ENCODE peak calls at places on chromosomes 12 and 14, in five cellular contexts. C, J, W, L and S are unnamed samples.

GRCh38 chr12:121378736-121379135 is 21.2 kb upstream of the RNF34 start:
- DNase-seq in C (no peak), J (no peak), W (no peak), L (no peak), S (no peak)

GRCh38 chr12:96208801-96209534 is 14.8 kb downstream of the ELK3 start:
- DNase-seq in C (no peak), J (no peak), W (no peak), L (no peak), S (no peak)

GRCh38 chr14:64918216-64918615 is 4.0 kb downstream of the CHURC1 start:
- DNase-seq in C (no peak), J (no peak), W (no peak), L (no peak), S (no peak)

GRCh38 chr12:22527999-22528398 is 16.3 kb downstream of the C2CD5 start:
- DNase-seq in C (no peak), J (no peak), W (peak; percentile 80), L (peak; percentile 20), S (no peak)

GRCh38 chr12:53096089-53096741 is 1.3 kb upstream of the IGFBP6 start:
- DNase-seq in C (peak; percentile 87), J (no peak), W (peak; percentile 65), L (peak; percentile 17), S (no peak)

GRCh38 chr14:60790850-60791249 is 56.3 kb downstream of the MNAT1 start:
- DNase-seq in C (no peak), J (no peak), W (no peak), L (no peak), S (no peak)

GRCh38 chr14:101495827-101496778 is 65.2 kb upstream of the DIO3 start:
- DNase-seq in C (peak; percentile 9), J (no peak), W (no peak), L (no peak), S (peak; percentile 41)

GRCh38 chr14:39265032-39265431 is 31.3 kb downstream of the MIA2 start:
- DNase-seq in C (no peak), J (no peak), W (peak; percentile 32), L (no peak), S (no peak)

GRCh38 chr14:96086574-96087077 is 47.5 kb downstream of the C14orf132 start:
- DNase-seq in C (no peak), J (no peak), W (peak; percentile 25), L (peak; percentile 70), S (no peak)

GRCh38 chr12:62249419-62249818 is 10.8 kb upstream of the USP15 start:
- DNase-seq in C (no peak), J (no peak), W (no peak), L (no peak), S (no peak)

GRCh38 chr12:47388712-47389111 is 309.0 kb upstream of the AMIGO2 start:
- DNase-seq in C (no peak), J (no peak), W (no peak), L (no peak), S (no peak)

GRCh38 chr12:94762259-94762942 is 112.0 kb upstream of the TMCC3 start:
- DNase-seq in C (no peak), J (no peak), W (no peak), L (no peak), S (no peak)

GRCh38 chr12:2187195-2187963 is 134.6 kb downstream of the CACNA1C start:
- DNase-seq in C (no peak), J (no peak), W (no peak), L (no peak), S (no peak)

GRCh38 chr12:69880566-69880965 is 55.5 kb downstream of the MYRFL start:
- DNase-seq in C (no peak), J (no peak), W (peak; percentile 38), L (no peak), S (no peak)
- TF ChIP-seq CTCF in C (no peak), J (no peak), W (peak; percentile 5), L (no peak), S (no peak)

GRCh38 chr12:88579941-88580871 is at the start of gene KITLG:
- DNase-seq in C (peak; percentile 80), J (no peak), W (peak; percentile 87), L (peak; percentile 76), S (peak; percentile 42)
- TF ChIP-seq CTCF in C (peak; percentile 46), J (no peak), W (peak; percentile 52), L (peak; percentile 55), S (no peak)

GRCh38 chr12:10033783-10034381 is 3.4 kb downstream of the CLEC9A start:
- DNase-seq in C (no peak), J (no peak), W (peak; percentile 18), L (peak; percentile 5), S (no peak)
- TF ChIP-seq CTCF in C (peak; percentile 24), J (peak; percentile 31), W (peak; percentile 72), L (no peak), S (peak; percentile 52)

GRCh38 chr12:66035289-66035961 is 95.1 kb downstream of the LLPH start:
- DNase-seq in C (no peak), J (no peak), W (peak; percentile 61), L (peak; percentile 32), S (no peak)
- TF ChIP-seq CTCF in C (peak; percentile 21), J (no peak), W (peak; percentile 56), L (peak; percentile 46), S (no peak)

GRCh38 chr14:55432628-55433027 is 7.8 kb downstream of the TBPL2 start:
- DNase-seq in C (no peak), J (no peak), W (no peak), L (no peak), S (no peak)
- TF ChIP-seq CTCF in C (no peak), J (no peak), W (no peak), L (no peak), S (no peak)

GRCh38 chr12:3681595-3681921 is 71.4 kb downstream of the CRACR2A start:
- DNase-seq in C (no peak), J (no peak), W (no peak), L (no peak), S (no peak)

GRCh38 chr12:3683670-3684069 is 69.2 kb downstream of the CRACR2A start:
- DNase-seq in C (no peak), J (no peak), W (peak; percentile 31), L (no peak), S (no peak)

GRCh38 chr12:3677609-3678008 is 75.3 kb downstream of the CRACR2A start:
- DNase-seq in C (no peak), J (no peak), W (no peak), L (no peak), S (no peak)

GRCh38 chr12:3679831-3680230 is 73.1 kb downstream of the CRACR2A start:
- DNase-seq in C (no peak), J (no peak), W (no peak), L (no peak), S (no peak)

DNA sequence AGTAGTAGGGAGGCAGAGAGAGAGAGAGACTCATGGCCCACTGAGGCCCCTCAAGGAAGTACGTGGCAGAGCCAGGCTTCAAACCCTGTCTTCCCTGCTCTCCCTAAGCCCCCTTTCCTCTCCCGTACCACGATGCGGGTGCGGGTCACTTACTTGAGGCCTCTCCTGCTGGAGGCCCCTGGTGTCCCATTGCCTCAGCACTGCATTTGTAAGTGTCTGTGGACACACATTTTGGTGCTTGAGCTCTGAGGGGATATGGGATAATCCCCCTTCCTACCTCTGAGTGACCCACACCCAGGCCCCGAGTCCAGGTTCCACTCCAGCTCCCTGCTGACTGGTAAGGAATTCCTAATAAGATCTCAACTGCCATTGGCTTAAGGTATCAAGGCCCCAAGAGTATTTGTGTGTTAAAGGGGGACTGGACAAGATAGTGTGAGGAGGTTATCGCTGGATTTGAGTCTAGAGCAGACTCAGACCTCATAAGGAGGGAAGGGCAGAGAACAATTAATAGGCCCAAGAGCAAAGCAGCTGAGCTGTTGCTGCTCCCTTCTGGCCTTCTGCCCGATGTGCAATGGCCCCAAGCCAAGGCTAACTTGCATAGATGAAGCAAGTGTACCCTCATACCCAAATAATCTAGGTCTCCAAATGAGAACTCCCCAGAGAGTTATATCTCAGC is 71.9 kb downstream of the CRACR2A start:
- DNase-seq in C (peak; percentile 40), J (no peak), W (no peak), L (no peak), S (no peak)
- TF ChIP-seq CTCF in C (no peak), J (no peak), W (no peak), L (no peak), S (no peak)

GRCh38 chr14:104871145-104871655 is 6.1 kb downstream of the CEP170B start:
- DNase-seq in C (no peak), J (no peak), W (no peak), L (no peak), S (no peak)
- TF ChIP-seq CTCF in C (no peak), J (no peak), W (no peak), L (no peak), S (no peak)

DNA sequence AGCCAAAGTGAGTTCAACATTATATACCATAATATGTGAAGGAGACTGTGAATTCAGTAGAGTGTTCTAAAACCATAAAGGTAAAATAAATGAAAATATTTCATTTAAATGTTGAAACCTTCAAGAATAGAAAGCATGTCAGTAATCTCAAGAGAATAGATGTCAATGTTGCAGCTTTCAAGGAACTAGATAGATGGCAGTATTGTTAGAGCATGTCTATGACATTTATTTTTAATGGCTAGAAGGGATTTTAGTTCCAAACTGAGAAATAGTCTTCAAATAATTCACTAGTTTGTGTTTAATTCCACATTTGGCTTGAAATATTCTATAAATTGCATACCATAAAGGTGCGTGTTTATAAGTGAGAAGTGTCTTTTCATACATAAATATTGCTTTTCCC is 326.5 kb downstream of the FLRT2 start:
- DNase-seq in C (no peak), J (no peak), W (no peak), L (no peak), S (no peak)
- TF ChIP-seq CTCF in C (no peak), J (peak; percentile 28), W (peak; percentile 24), L (peak; percentile 24), S (peak; percentile 63)